ENCODE peak calls at places on chromosomes 11 and 22, in ten cellular contexts. A is astrocyte, H is cardiac muscle cell, R is GM12865, I is astrocyte of the cerebellum, J is mucosa of descending colon, N is choroid plexus epithelial cell, C is fibroblast of lung, V is foreskin fibroblast, Q is upper lobe of right lung. G is an unnamed sample.
A peak's percentile ranks its signal among the peaks of the same experiment; 100 is the strongest.

GRCh38 chr11:1567052-1567720 is 4.9 kb downstream of the DUSP8 start:
- DNase-seq in A (no peak), H (no peak), R (no peak), I (no peak), J (peak; percentile 9), N (no peak), C (no peak), V (no peak), Q (no peak), G (no peak)

GRCh38 chr22:50733521-50734342 is 4.3 kb upstream of the ACR start:
- DNase-seq in A (no peak), H (peak; percentile 15), R (no peak), I (no peak), J (no peak), N (peak; percentile 33), C (peak; percentile 23), V (peak; percentile 80), Q (peak; percentile 55), G (peak; percentile 30)

GRCh38 chr11:89405629-89406028 is 85.5 kb downstream of the NOX4 start:
- DNase-seq in A (no peak), H (peak; percentile 20), R (no peak), I (no peak), J (no peak), N (peak; percentile 45), C (no peak), V (peak; percentile 28), Q (no peak), G (peak; percentile 1)

GRCh38 chr11:33692013-33692504 is 8.6 kb downstream of the C11orf91 start:
- DNase-seq in A (peak; percentile 97), H (peak; percentile 97), R (peak; percentile 56), I (peak; percentile 99), J (peak; percentile 77), N (peak; percentile 99), C (peak; percentile 97), V (peak; percentile 95), Q (no peak), G (peak; percentile 97)

GRCh38 chr22:22442928-22443709 is 65.4 kb downstream of the ZNF280B start:
- DNase-seq in A (no peak), H (no peak), R (no peak), I (no peak), J (no peak), N (no peak), C (no peak), V (no peak), Q (no peak), G (no peak)

GRCh38 chr11:34626393-34626792 is 5.5 kb downstream of the EHF start:
- DNase-seq in A (no peak), H (no peak), R (no peak), I (no peak), J (no peak), N (no peak), C (no peak), V (peak; percentile 38), Q (no peak), G (no peak)

GRCh38 chr22:21590809-21591641 is 23.5 kb downstream of the UBE2L3 start:
- DNase-seq in A (no peak), H (no peak), R (peak; percentile 27), I (no peak), J (no peak), N (no peak), C (no peak), V (no peak), Q (no peak), G (no peak)

GRCh38 chr22:42072606-42073330 is 1.3 kb upstream of the PHETA2 start:
- DNase-seq in A (no peak), H (no peak), R (peak; percentile 30), I (no peak), J (no peak), N (no peak), C (no peak), V (no peak), Q (no peak), G (no peak)

GRCh38 chr22:43479311-43479710 is 67.5 kb downstream of the MPPED1 start:
- DNase-seq in A (no peak), H (no peak), R (no peak), I (no peak), J (no peak), N (no peak), C (no peak), V (no peak), Q (no peak), G (no peak)

GRCh38 chr11:121570453-121570852 is 117.7 kb upstream of the SORL1-AS1 start:
- DNase-seq in A (no peak), H (no peak), R (no peak), I (no peak), J (no peak), N (no peak), C (no peak), V (no peak), Q (no peak), G (no peak)

GRCh38 chr11:121572581-121573059 is 119.9 kb upstream of the SORL1-AS1 start:
- DNase-seq in A (no peak), H (no peak), R (no peak), I (no peak), J (no peak), N (no peak), C (peak; percentile 12), V (no peak), Q (no peak), G (no peak)

GRCh38 chr11:121575250-121575962 is 122.6 kb upstream of the SORL1-AS1 start:
- DNase-seq in A (peak; percentile 41), H (peak; percentile 58), R (peak; percentile 75), I (no peak), J (peak; percentile 31), N (peak; percentile 83), C (peak; percentile 51), V (peak; percentile 83), Q (peak; percentile 89), G (peak; percentile 94)

GRCh38 chr11:121567988-121568387 is 115.2 kb upstream of the SORL1-AS1 start:
- DNase-seq in A (no peak), H (no peak), R (no peak), I (no peak), J (no peak), N (no peak), C (no peak), V (no peak), Q (no peak), G (no peak)

DNA sequence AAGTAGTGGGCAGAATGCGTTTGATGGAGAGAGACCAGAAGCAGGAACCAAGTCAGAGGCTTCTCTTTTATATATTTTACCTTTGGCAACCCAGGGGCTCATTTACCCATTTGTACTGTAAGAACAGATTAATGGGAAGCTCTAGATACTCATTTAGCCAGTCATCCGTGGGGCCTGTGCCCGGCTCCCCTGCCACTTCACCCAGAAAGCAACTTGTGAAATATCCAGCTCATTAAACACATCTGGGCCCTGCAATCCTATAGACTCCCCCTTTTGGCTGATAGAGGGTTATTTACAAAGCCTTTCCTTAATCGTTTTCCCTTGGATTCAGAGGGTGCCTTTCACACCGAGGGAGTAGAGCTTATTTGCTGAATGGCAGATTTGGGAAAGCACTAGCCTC is 118.7 kb upstream of the SORL1-AS1 start:
- DNase-seq in A (no peak), H (no peak), R (no peak), I (no peak), J (no peak), N (no peak), C (no peak), V (no peak), Q (no peak), G (no peak)
- TF ChIP-seq CTCF in A (no peak), H (no peak), R (no peak), I (no peak), J (no peak), N (no peak), C (no peak), V (no peak), Q (no peak), G (no peak)

GRCh38 chr11:68471360-68472340 is 11.1 kb downstream of the PPP6R3 start:
- DNase-seq in A (peak; percentile 98), H (peak; percentile 95), R (peak; percentile 13), I (peak; percentile 83), J (no peak), N (peak; percentile 90), C (peak; percentile 97), V (no peak), Q (no peak), G (peak; percentile 80)
- H3K4me3 ChIP-seq in A (no peak overlapping the region), H (no peak overlapping the region), R (no peak overlapping the region), I (no peak overlapping the region), J (no peak overlapping the region), N (no peak overlapping the region), C (no peak overlapping the region), V (no peak overlapping the region), Q (no peak overlapping the region), G (no peak overlapping the region)

GRCh38 chr11:15710593-15711260 is 596.0 kb downstream of the INSC start:
- DNase-seq in A (no peak), H (no peak), R (no peak), I (no peak), J (no peak), N (no peak), C (no peak), V (no peak), Q (no peak), G (peak; percentile 36)

GRCh38 chr11:15711311-15711710 is 596.6 kb downstream of the INSC start:
- DNase-seq in A (no peak), H (no peak), R (no peak), I (no peak), J (no peak), N (no peak), C (no peak), V (no peak), Q (no peak), G (no peak)

GRCh38 chr11:15707194-15707593 is 592.5 kb downstream of the INSC start:
- DNase-seq in A (no peak), H (no peak), R (no peak), I (no peak), J (no peak), N (no peak), C (no peak), V (no peak), Q (no peak), G (no peak)

GRCh38 chr11:15705886-15706285 is 591.2 kb downstream of the INSC start:
- DNase-seq in A (no peak), H (no peak), R (no peak), I (no peak), J (no peak), N (no peak), C (no peak), V (no peak), Q (no peak), G (peak; percentile 83)

GRCh38 chr11:15707971-15708370 is 593.2 kb downstream of the INSC start:
- DNase-seq in A (peak; percentile 32), H (peak; percentile 74), R (no peak), I (peak; percentile 32), J (peak; percentile 53), N (peak; percentile 12), C (peak; percentile 45), V (peak; percentile 16), Q (no peak), G (peak; percentile 90)
- TF ChIP-seq CTCF in A (no peak), H (no peak), R (no peak), I (no peak), J (no peak), N (no peak), C (no peak), V (no peak), Q (peak; percentile 19), G (peak; percentile 20)

DNA sequence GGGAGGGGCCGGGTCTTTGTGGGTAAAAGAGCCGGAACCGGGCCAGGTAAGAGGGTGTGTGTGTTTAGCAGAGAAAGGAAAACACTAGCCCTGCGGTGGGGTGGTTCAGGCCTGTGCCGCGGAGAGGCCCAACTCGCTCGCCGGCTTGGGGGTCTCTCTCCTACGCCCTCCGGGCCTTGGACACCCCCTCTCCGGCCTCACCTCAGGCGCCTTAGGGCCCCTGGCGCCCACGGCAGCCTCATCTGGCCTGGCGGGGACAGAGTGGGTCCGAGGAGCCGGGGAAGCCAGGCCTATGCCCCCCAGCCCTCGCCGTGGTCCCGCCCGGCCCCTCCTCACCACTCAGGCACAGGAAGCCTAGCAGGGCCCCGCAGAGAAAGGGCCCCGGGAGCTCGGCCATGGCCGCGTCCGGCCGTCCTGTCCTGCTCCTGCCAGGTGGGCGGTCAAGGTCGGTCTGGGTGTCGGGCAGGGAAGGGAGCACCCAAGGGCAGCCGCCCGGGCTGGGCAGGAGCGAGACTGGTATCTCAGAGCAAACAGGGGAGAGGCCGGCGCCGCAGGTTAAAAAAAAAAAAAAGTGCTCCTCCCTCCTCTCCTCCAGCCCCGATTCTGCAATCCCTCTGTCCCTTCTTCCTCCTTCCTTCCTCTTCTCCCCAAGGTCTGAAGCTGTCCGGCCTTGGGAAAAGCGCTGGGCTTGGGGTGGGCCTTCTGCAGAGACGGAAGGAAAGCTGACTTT is at the start of gene VSIG2:
- DNase-seq in A (no peak), H (no peak), R (no peak), I (no peak), J (peak; percentile 73), N (no peak), C (no peak), V (no peak), Q (peak; percentile 77), G (no peak)
- H3K4me3 ChIP-seq in A (no peak within 1 kb of the TSS), H (no peak within 1 kb of the TSS), R (no peak within 1 kb of the TSS), I (no peak within 1 kb of the TSS), J (peak within 1 kb of the TSS; percentile 38), N (peak within 1 kb of the TSS; percentile 8), C (no peak within 1 kb of the TSS), V (peak within 1 kb of the TSS; percentile 7), Q (peak within 1 kb of the TSS; percentile 28), G (no peak within 1 kb of the TSS)

G was measured in fibroblast of villous mesenchyme.